ENCODE peak calls at places on chromosomes 13 and 19, in six cellular contexts. G, Y, I, N, X and C are unnamed samples.

GRCh38 chr13:84985860-84986259 is 813.4 kb downstream of the SLITRK6 start:
- DNase-seq in G (no peak), Y (no peak), I (no peak), N (no peak), X (no peak), C (no peak)

GRCh38 chr19:10290439-10290875 is 705 bp downstream of the ICAM5 start:
- DNase-seq in G (no peak), Y (no peak), I (no peak), N (peak; percentile 75), X (no peak), C (no peak)

GRCh38 chr13:102724923-102725322 is 30.1 kb upstream of the METTL21C start:
- DNase-seq in G (no peak), Y (no peak), I (no peak), N (no peak), X (no peak), C (no peak)

GRCh38 chr13:95573226-95573625 is 20.7 kb downstream of the CLDN10 start:
- DNase-seq in G (no peak), Y (no peak), I (no peak), N (no peak), X (no peak), C (no peak)

GRCh38 chr19:18603255-18603957 is 3.2 kb downstream of the CRLF1 start:
- DNase-seq in G (no peak), Y (no peak), I (no peak), N (peak; percentile 81), X (no peak), C (no peak)

GRCh38 chr19:55393362-55393761 is 7.6 kb downstream of the RPL28 start:
- DNase-seq in G (no peak), Y (no peak), I (no peak), N (no peak), X (no peak), C (no peak)

GRCh38 chr13:113729329-113730019 is 29.6 kb upstream of the TMEM255B start:
- DNase-seq in G (peak; percentile 63), Y (no peak), I (no peak), N (no peak), X (peak; percentile 46), C (no peak)

GRCh38 chr13:112943309-112944125 is 25.5 kb upstream of the MCF2L start:
- DNase-seq in G (peak; percentile 17), Y (no peak), I (no peak), N (peak; percentile 87), X (peak; percentile 45), C (no peak)

GRCh38 chr19:16143399-16144215 is at the start of gene HSH2D:
- DNase-seq in G (peak; percentile 46), Y (peak; percentile 77), I (no peak), N (peak; percentile 87), X (peak; percentile 28), C (peak; percentile 77)

GRCh38 chr19:32662186-32662585 is 12.8 kb downstream of the ANKRD27 start:
- DNase-seq in G (peak; percentile 26), Y (no peak), I (no peak), N (no peak), X (no peak), C (no peak)

GRCh38 chr19:18502633-18503294 is 19.1 kb downstream of the ELL start:
- DNase-seq in G (no peak), Y (no peak), I (no peak), N (no peak), X (no peak), C (no peak)

GRCh38 chr13:96216543-96216942 is 126.6 kb downstream of the HS6ST3 start:
- DNase-seq in G (no peak), Y (no peak), I (no peak), N (peak; percentile 54), X (no peak), C (no peak)

GRCh38 chr19:54029930-54030490 is 33.7 kb downstream of the VSTM1 start:
- DNase-seq in G (peak; percentile 38), Y (no peak), I (peak; percentile 22), N (peak; percentile 92), X (peak; percentile 25), C (peak; percentile 43)

GRCh38 chr13:113774177-113775107 is 15.4 kb downstream of the TMEM255B start:
- DNase-seq in G (peak; percentile 40), Y (no peak), I (no peak), N (no peak), X (no peak), C (no peak)

GRCh38 chr13:40206241-40207109 is 460.0 kb downstream of the FOXO1 start:
- DNase-seq in G (no peak), Y (no peak), I (no peak), N (no peak), X (no peak), C (peak; percentile 36)

DNA sequence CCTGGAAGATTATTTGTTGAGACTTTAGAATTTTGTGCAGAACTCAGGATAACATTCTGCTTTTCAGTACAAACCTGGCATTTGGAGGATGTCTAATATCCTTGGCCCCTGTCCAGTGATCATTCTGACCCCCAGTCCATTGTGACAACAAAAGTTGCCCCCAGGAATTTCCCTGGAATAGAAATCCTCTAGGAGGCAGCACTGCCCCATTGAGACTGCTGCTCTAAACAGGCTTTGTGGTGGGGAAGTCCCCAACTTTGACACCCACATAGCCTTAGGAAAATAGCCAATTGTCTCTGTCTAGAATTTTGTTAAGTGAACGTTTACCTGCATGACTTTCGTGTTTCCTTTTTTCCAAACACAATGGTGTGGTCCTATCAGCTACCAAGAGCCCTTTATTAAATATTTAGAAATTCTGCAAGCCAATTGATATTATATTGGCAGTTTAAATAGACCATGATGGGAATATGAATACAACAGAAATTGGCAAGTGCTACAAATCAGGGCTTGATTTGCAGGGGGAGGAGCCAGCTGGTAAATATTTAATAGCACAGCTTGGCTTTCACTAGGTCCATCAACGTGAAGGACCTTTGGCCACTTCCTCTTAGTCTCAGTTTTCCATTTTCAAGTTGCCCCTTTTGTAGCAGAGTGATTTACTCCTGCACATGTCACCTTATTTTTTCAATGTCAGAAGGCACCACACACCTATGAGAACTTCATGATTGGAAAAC is 451.7 kb downstream of the EFNB2 start:
- DNase-seq in G (no peak), Y (no peak), I (no peak), N (peak; percentile 75), X (peak; percentile 17), C (no peak)
- TF ChIP-seq CTCF in G (peak; percentile 24), Y (peak; percentile 56), I (peak; percentile 36), N (peak; percentile 85), X (peak; percentile 74), C (no peak)

DNA sequence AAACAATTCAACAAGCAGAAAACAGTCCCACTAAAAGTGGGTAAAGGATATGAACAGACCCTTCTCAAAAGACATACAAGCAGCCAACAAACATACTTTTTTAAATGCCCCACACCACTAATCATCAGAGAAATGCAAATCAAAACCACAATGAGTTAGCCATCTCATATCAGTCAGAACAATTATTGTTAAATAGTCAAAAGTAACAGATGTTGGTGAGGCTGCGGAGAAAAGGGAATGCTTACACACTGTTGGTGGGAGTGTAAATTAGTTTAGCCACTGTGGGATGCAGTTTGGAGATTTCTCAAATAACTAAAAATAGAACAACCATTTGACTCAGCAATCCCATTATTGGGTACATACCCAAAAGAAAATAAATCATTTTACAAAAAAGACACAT is 8.7 kb downstream of the ZNF529 start:
- DNase-seq in G (no peak), Y (no peak), I (no peak), N (no peak), X (no peak), C (no peak)
- H3K9me3 ChIP-seq in G (peaks cover 61% of the 10 kb centered on the region), Y (peaks cover 92% of the 10 kb centered on the region), I (peaks cover 100% of the 10 kb centered on the region), N (peaks cover 96% of the 10 kb centered on the region), X (peaks cover 4% of the 10 kb centered on the region), C (peaks cover 94% of the 10 kb centered on the region)

GRCh38 chr13:93233997-93234416 is 7.4 kb downstream of the GPC6 start:
- DNase-seq in G (no peak), Y (no peak), I (no peak), N (peak; percentile 81), X (no peak), C (no peak)
- TF ChIP-seq CTCF in G (no peak), Y (no peak), I (no peak), N (peak; percentile 78), X (no peak), C (no peak)

GRCh38 chr13:68027311-68027710 is 797.2 kb upstream of the PCDH9 start:
- DNase-seq in G (no peak), Y (no peak), I (no peak), N (no peak), X (no peak), C (no peak)

GRCh38 chr13:68019901-68020300 is 789.8 kb upstream of the PCDH9 start:
- DNase-seq in G (no peak), Y (no peak), I (no peak), N (no peak), X (no peak), C (no peak)

GRCh38 chr13:68026077-68026476 is 795.9 kb upstream of the PCDH9 start:
- DNase-seq in G (no peak), Y (no peak), I (no peak), N (no peak), X (no peak), C (no peak)

GRCh38 chr13:68025604-68026003 is 795.5 kb upstream of the PCDH9 start:
- DNase-seq in G (no peak), Y (no peak), I (no peak), N (no peak), X (no peak), C (no peak)

GRCh38 chr13:68023838-68024581 is 793.9 kb upstream of the PCDH9 start:
- DNase-seq in G (no peak), Y (no peak), I (no peak), N (no peak), X (no peak), C (no peak)
- H3K9me3 ChIP-seq in G (no peaks in the 10 kb centered on the region), Y (no peaks in the 10 kb centered on the region), I (no peaks in the 10 kb centered on the region), N (no peaks in the 10 kb centered on the region), X (no peaks in the 10 kb centered on the region), C (peaks cover 4% of the 10 kb centered on the region)

DNA sequence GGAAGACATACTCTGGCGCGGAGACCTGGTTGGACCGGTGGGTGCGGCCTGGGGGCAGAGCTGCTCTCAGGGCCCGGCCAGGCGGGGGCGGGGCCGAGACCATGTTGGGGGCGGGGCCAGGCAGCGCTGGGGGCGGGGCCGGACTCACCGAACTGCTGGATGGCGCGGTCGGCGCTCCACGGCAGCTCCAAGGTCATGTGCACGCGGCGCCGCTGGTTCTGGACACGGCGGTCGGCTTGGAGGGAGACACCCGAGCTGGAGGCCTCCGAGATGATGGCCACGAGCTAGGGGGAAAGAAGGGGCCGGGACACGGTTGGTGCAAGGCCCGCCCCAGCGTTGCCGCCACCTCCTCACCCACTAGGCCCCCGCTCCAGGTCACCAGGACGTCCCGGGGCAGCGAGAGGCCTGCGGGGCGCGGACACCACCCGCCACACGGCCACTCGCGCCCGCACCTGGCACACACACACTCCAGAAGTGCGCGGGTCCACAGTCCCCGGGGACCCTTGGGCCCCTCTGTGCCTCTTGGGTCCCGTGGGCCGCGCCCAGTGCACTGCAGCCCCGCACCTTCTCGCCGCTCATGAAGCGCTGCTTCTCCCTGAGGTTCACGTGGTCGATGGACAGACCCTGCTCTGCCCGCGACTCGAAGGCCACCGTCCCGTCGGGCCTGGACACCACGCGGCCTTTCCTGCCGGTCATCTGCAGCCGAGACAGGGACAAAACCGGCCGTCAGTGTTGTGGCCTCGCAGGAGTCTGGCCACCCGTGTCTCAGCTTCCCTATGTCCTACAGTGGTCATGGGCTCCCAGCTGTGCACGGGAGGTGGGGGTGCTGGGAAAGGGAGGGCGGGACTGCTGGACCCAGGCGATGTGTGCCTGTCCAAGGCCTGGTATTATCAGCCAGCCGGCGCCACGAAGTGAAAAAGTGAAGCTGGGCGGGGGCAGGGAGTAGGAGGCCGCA is 8.7 kb downstream of the GPX4 start:
- DNase-seq in G (peak; percentile 87), Y (no peak), I (peak; percentile 68), N (peak; percentile 92), X (no peak), C (no peak)
- TF ChIP-seq CTCF in G (no peak), Y (no peak), I (no peak), N (no peak), X (no peak), C (no peak)

GRCh38 chr19:11721681-11722080 is 17.1 kb downstream of the ZNF823 start:
- DNase-seq in G (no peak), Y (no peak), I (no peak), N (no peak), X (no peak), C (no peak)

GRCh38 chr19:11722414-11722813 is 16.3 kb downstream of the ZNF823 start:
- DNase-seq in G (no peak), Y (no peak), I (no peak), N (no peak), X (no peak), C (no peak)
- H3K9me3 ChIP-seq in G (peaks cover 20% of the 10 kb centered on the region), Y (peaks cover 39% of the 10 kb centered on the region), I (peaks cover 44% of the 10 kb centered on the region), N (peaks cover 51% of the 10 kb centered on the region), X (no peaks in the 10 kb centered on the region), C (peaks cover 54% of the 10 kb centered on the region)